ENCODE peak calls at places on chromosomes 16 and 17, in seven cellular contexts. T, C, A, X, S, W and J are unnamed samples.

GRCh38 chr17:4366312-4367063 is at the start of gene UBE2G1:
- DNase-seq in T (peak; percentile 99), S (peak; percentile 74), X (peak; percentile 94), C (peak; percentile 97), W (peak; percentile 99), A (peak; percentile 100), J (peak; percentile 99)

GRCh38 chr16:72542103-72542502 is 370.1 kb upstream of the PMFBP1 start:
- DNase-seq in W (no peak), T (no peak), A (no peak), S (no peak), C (no peak), X (no peak), J (no peak)

GRCh38 chr16:30903002-30903401 is 6.6 kb downstream of the CTF1 start:
- DNase-seq in S (no peak), T (no peak), A (no peak), X (no peak), W (no peak), C (no peak), J (no peak)

GRCh38 chr16:81718637-81719036 is 60.5 kb upstream of the PLCG2 start:
- DNase-seq in T (no peak), C (no peak), A (no peak), S (no peak), X (no peak), W (no peak), J (no peak)

GRCh38 chr16:85673529-85674417 is 15.0 kb downstream of the GINS2 start:
- DNase-seq in W (no peak), T (no peak), X (no peak), S (no peak), A (no peak), C (peak; percentile 22), J (no peak)

GRCh38 chr16:13322357-13322756 is 421.0 kb downstream of the SHISA9 start:
- DNase-seq in C (no peak), X (no peak), T (no peak), W (no peak), A (no peak), S (no peak), J (no peak)

GRCh38 chr17:5355416-5356129 is 63.9 kb downstream of the NUP88 start:
- DNase-seq in X (no peak), C (no peak), W (no peak), S (peak; percentile 19), A (no peak), T (no peak), J (no peak)

GRCh38 chr16:67164599-67165061 is at the start of gene HSF4:
- DNase-seq in W (no peak), T (no peak), A (no peak), S (no peak), X (no peak), C (no peak), J (no peak)

GRCh38 chr17:75998327-75998795 is 2.3 kb upstream of the CDK3 start:
- DNase-seq in T (no peak), A (no peak), C (no peak), W (no peak), S (no peak), X (no peak), J (no peak)

GRCh38 chr16:82900611-82901010 is 273.8 kb downstream of the CDH13 start:
- DNase-seq in A (no peak), T (no peak), C (no peak), S (no peak), X (no peak), W (no peak), J (no peak)

GRCh38 chr17:44111777-44112176 is 11.7 kb downstream of the HDAC5 start:
- DNase-seq in W (no peak), X (no peak), C (no peak), S (no peak), A (no peak), T (no peak), J (no peak)

GRCh38 chr17:49494937-49495841 is at the start of gene NGFR:
- DNase-seq in T (peak; percentile 63), A (peak; percentile 72), W (peak; percentile 35), X (no peak), S (no peak), C (no peak), J (peak; percentile 64)

GRCh38 chr17:59830007-59830630 is 62.6 kb downstream of the TUBD1 start:
- DNase-seq in S (no peak), X (no peak), A (no peak), T (no peak), C (peak; percentile 83), W (no peak), J (no peak)

GRCh38 chr17:63929860-63930766 is 2.0 kb downstream of the CD79B start:
- DNase-seq in X (no peak), T (no peak), C (no peak), W (no peak), A (no peak), S (no peak), J (no peak)

GRCh38 chr17:18251204-18251603 is 7.3 kb downstream of the FLII start:
- DNase-seq in W (no peak), X (no peak), S (no peak), T (no peak), A (no peak), C (no peak), J (no peak)

GRCh38 chr17:38510424-38511125 is 82.3 kb downstream of the ARHGAP23 start:
- DNase-seq in T (no peak), S (no peak), X (no peak), W (no peak), C (peak; percentile 35), A (peak; percentile 72), J (no peak)

GRCh38 chr16:61313931-61314330 is 722.3 kb downstream of the CDH8 start:
- DNase-seq in X (no peak), A (no peak), T (no peak), W (no peak), C (no peak), S (no peak), J (no peak)

GRCh38 chr17:7246779-7247178 is 4.5 kb upstream of the GABARAP start:
- DNase-seq in T (no peak), C (no peak), S (no peak), X (no peak), W (no peak), A (no peak), J (no peak)

GRCh38 chr17:29291163-29291752 is 2.7 kb downstream of the NUFIP2 start:
- DNase-seq in W (no peak), S (peak; percentile 22), A (no peak), C (peak; percentile 77), X (no peak), T (no peak), J (no peak)

GRCh38 chr16:76574651-76575050 is 297.4 kb downstream of the CNTNAP4 start:
- DNase-seq in T (no peak), S (no peak), W (no peak), C (no peak), X (no peak), A (no peak), J (no peak)

GRCh38 chr16:3783516-3783915 is 66.2 kb upstream of the TRAP1 start:
- DNase-seq in W (no peak), C (no peak), T (no peak), X (no peak), S (no peak), A (no peak), J (no peak)
- TF ChIP-seq CTCF in W (no peak), C (no peak), T (no peak), X (no peak), S (no peak), A (no peak), J (no peak)

DNA sequence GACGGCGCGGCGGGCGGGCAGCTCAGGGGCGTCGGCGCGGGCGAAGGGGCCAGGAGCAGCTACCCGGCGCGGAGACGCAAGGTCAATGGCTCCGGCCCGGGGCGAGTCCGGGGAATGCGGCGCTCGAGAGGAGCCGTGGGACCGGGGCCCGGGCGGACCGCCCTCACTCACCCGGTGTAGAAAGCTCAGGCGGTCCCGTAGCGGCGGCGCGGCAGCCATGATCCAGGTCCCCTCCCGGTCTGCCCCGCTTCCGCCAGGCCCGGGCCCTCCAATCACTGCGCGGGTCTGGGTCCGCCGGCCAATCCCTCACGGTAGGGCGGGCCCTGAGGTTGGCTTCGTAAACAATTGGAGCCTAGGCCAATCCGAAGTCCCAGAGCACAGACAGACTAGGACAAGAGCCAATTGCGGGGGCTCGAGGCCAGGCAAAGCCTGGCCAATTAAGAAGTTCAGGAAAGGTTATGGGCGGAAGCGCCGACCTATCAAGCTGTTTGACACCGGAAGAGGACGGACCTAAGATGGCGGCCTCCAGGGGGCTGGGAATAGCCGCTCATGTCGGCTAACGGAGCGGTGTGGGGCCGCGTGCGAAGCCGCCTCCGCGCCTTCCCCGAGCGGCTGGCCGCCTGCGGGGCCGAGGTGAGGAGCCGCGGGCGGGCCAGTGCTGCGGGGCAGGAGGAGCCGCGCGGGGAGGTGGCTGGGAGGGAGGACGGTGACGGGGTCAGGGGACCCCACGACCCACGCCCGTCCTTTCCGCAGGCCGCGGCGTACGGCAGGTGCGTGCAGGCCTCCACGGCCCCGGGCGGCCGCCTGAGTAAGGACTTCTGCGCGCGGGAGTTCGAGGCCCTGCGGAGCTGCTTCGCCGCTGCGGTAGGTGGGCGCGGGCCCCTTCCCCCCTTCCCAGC is at the start of the genes NDUFAF8 and TEPSIN:
- DNase-seq in A (peak; percentile 93), C (peak; percentile 100), X (peak; percentile 81), T (peak; percentile 95), S (peak; percentile 99), W (peak; percentile 91), J (peak; percentile 86)
- TF ChIP-seq CTCF in A (no peak), C (no peak), X (peak; percentile 5), T (no peak), S (no peak), W (no peak), J (no peak)

GRCh38 chr16:16148755-16149154 is 74.5 kb downstream of the ABCC6 start:
- DNase-seq in C (no peak), W (no peak), A (no peak), T (no peak), S (no peak), X (no peak), J (no peak)

GRCh38 chr16:16150117-16150877 is 73.0 kb downstream of the ABCC6 start:
- DNase-seq in T (no peak), C (peak; percentile 59), W (no peak), A (no peak), S (no peak), X (no peak), J (no peak)

GRCh38 chr16:16149710-16150116 is 73.6 kb downstream of the ABCC6 start:
- DNase-seq in C (no peak), T (no peak), A (no peak), X (no peak), S (no peak), W (no peak), J (no peak)

GRCh38 chr16:16151315-16151714 is 72.0 kb downstream of the ABCC6 start:
- DNase-seq in X (no peak), A (no peak), S (no peak), W (no peak), T (no peak), C (no peak), J (no peak)

GRCh38 chr16:16150878-16151152 is 72.5 kb downstream of the ABCC6 start:
- DNase-seq in X (no peak), W (no peak), A (no peak), C (no peak), T (no peak), S (no peak), J (no peak)
- TF ChIP-seq CTCF in X (no peak), W (no peak), A (no peak), C (no peak), T (no peak), S (no peak), J (no peak)

DNA sequence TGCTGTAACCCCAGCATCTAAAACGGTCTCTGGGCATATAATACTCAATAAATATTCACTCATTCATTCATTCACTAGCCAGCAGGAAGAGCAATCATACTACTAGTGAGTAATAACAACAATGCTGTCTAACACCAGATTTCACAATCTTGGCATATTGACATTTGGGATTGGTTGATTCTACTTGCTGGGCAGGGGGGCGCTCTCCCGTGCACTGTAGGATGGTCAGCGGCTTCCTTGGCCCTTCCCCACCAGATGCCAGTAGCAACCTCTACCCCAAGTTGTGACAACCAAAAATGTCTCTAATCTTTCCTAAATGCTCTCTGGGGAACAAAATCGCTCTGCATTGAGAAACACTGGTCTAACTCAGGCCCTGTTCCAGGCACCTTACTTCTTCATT is 20.7 kb downstream of the WFDC1 start:
- DNase-seq in S (no peak), W (no peak), T (no peak), C (no peak), A (no peak), X (no peak), J (no peak)
- TF ChIP-seq CTCF in S (no peak), W (no peak), T (no peak), C (no peak), A (no peak), X (no peak), J (no peak)